ENCODE peak calls at places on chromosomes 2 and 18, in six cellular contexts. D is K562, A is SK-N-SH, E is HepG2, B is HCT116, K is GM12878. N is an unnamed sample.

GRCh38 chr2:96113367-96113677 is 3.0 kb downstream of the ADRA2B start:
- DNase-seq in D (no peak), A (no peak), E (no peak), B (no peak), K (no peak), N (no peak)

GRCh38 chr2:152176113-152176714 is 651 bp upstream of the STAM2 start:
- DNase-seq in D (no peak), A (no peak), E (peak; percentile 34), B (no peak), K (no peak), N (no peak)

GRCh38 chr2:69298862-69299261 is 88.2 kb downstream of the GFPT1 start:
- DNase-seq in D (no peak), A (peak; percentile 40), E (no peak), B (no peak), K (no peak), N (no peak)

GRCh38 chr2:111185496-111186022 is 64.8 kb downstream of the BCL2L11 start:
- DNase-seq in D (no peak), A (no peak), E (no peak), B (no peak), K (no peak), N (no peak)

GRCh38 chr2:177730363-177730762 is 337.8 kb downstream of the AGPS start:
- DNase-seq in D (no peak), A (no peak), E (no peak), B (no peak), K (no peak), N (no peak)

GRCh38 chr18:5842653-5843052 is 52.7 kb downstream of the TMEM200C start:
- DNase-seq in D (no peak), A (no peak), E (peak; percentile 10), B (no peak), K (no peak), N (no peak)

GRCh38 chr2:14634223-14634884 is 1.8 kb downstream of the LRATD1 start:
- DNase-seq in D (peak; percentile 41), A (peak; percentile 94), E (peak; percentile 11), B (no peak), K (no peak), N (no peak)

GRCh38 chr2:190837991-190838390 is 42.6 kb upstream of the GLS start:
- DNase-seq in D (no peak), A (no peak), E (no peak), B (no peak), K (no peak), N (no peak)

GRCh38 chr2:83689402-83689801 is 769.7 kb downstream of the SUCLG1 start:
- DNase-seq in D (no peak), A (no peak), E (no peak), B (peak; percentile 19), K (no peak), N (no peak)

GRCh38 chr2:211690736-211691135 is 847.9 kb downstream of the ERBB4 start:
- DNase-seq in D (no peak), A (no peak), E (no peak), B (no peak), K (no peak), N (no peak)

GRCh38 chr2:136985044-136985443 is 219.7 kb downstream of the THSD7B start:
- DNase-seq in D (no peak), A (no peak), E (no peak), B (no peak), K (no peak), N (no peak)

GRCh38 chr2:177306550-177306949 is 42.0 kb upstream of the NFE2L2 start:
- DNase-seq in D (peak; percentile 31), A (no peak), E (no peak), B (no peak), K (no peak), N (no peak)

GRCh38 chr2:217899231-217900009 is 103.4 kb downstream of the TNS1 start:
- DNase-seq in D (peak; percentile 82), A (peak; percentile 76), E (peak; percentile 86), B (peak; percentile 27), K (no peak), N (peak; percentile 49)

GRCh38 chr2:48527211-48527880 is 2.6 kb upstream of the STON1 start:
- DNase-seq in D (no peak), A (no peak), E (no peak), B (no peak), K (no peak), N (no peak)

GRCh38 chr2:178258916-178259315 is 64.6 kb downstream of the OSBPL6 start:
- DNase-seq in D (no peak), A (no peak), E (no peak), B (no peak), K (no peak), N (no peak)

GRCh38 chr18:21997207-21998143 is 171.9 kb upstream of the GATA6 start:
- DNase-seq in D (peak; percentile 68), A (peak; percentile 53), E (peak; percentile 48), B (peak; percentile 48), K (peak; percentile 9), N (peak; percentile 6)

GRCh38 chr18:22827216-22827615 is 105.9 kb upstream of the RBBP8 start:
- DNase-seq in D (no peak), A (no peak), E (no peak), B (no peak), K (no peak), N (no peak)

GRCh38 chr2:37005118-37005868 is 39.0 kb upstream of the STRN start:
- DNase-seq in D (peak; percentile 15), A (peak; percentile 36), E (peak; percentile 33), B (no peak), K (peak; percentile 64), N (peak; percentile 60)

GRCh38 chr18:73975266-73975665 is 172.4 kb downstream of the FBXO15 start:
- DNase-seq in D (no peak), A (no peak), E (no peak), B (no peak), K (no peak), N (no peak)

GRCh38 chr2:183493060-183493459 is 368.8 kb downstream of the NUP35 start:
- DNase-seq in D (no peak), A (no peak), E (no peak), B (no peak), K (no peak), N (no peak)

GRCh38 chr18:23812566-23813440 is 123.5 kb downstream of the LAMA3 start:
- DNase-seq in D (peak; percentile 12), A (peak; percentile 34), E (no peak), B (peak; percentile 15), K (no peak), N (peak; percentile 39)

GRCh38 chr18:26002375-26002774 is 88.0 kb downstream of the SS18 start:
- DNase-seq in D (no peak), A (no peak), E (no peak), B (no peak), K (no peak), N (no peak)

GRCh38 chr2:173555833-173556232 is 201.2 kb downstream of the CDCA7 start:
- DNase-seq in D (no peak), A (no peak), E (no peak), B (no peak), K (no peak), N (no peak)

GRCh38 chr2:179571721-179572120 is 289.7 kb downstream of the ZNF385B start:
- DNase-seq in D (no peak), A (no peak), E (no peak), B (no peak), K (no peak), N (no peak)

GRCh38 chr2:185066128-185066527 is 467.8 kb downstream of the ZNF804A start:
- DNase-seq in D (no peak), A (no peak), E (no peak), B (no peak), K (no peak), N (no peak)

DNA sequence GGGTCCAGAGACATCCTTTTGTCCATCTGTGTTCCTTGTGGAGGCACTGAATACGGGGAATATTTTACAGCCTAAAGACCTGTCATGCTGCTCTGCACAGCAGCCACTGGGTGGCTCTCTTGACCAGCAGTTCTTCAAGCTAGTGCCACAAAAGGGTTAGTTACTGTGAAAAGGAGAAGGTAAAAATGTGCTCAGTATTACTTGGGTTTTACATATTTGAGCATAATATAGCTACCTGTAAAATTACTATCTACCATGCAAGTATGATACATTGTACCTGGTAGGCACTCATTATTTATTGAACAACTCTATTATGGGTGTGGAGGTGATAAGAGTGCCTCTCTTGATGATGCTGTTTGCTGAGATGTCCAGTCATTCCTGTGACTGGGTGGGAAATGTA is 23.6 kb downstream of the FZD5 start:
- DNase-seq in D (peak; percentile 51), A (peak; percentile 64), E (peak; percentile 85), B (peak; percentile 54), K (no peak), N (no peak)
- TF ChIP-seq JUND in D (no peak), A (no peak), E (no peak), B (no peak), K (no peak), N (no peak)

DNA sequence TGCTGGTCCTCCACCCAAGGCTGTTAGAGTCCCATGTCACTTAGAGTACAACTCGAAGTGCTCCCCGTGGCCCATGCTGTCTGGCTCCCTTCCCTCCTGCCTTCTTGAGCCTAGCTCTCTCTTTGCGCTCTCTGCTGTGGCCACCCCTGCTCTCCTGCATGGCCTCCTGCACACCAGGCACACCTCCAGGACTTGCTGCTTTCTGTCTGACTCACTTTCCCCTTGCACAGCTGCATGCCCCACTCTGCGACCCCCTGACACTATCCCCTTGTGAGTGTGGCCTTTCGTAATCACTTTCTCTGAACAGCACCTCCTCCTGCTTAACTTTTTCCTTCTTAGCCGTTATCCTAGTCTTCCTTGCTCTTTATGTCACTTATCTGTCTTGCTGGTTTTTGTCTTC is 343.6 kb downstream of the TGIF1 start:
- DNase-seq in D (no peak), A (no peak), E (no peak), B (no peak), K (no peak), N (no peak)
- TF ChIP-seq JUND in D (no peak), A (no peak), E (no peak), B (no peak), K (no peak), N (no peak)

DNA sequence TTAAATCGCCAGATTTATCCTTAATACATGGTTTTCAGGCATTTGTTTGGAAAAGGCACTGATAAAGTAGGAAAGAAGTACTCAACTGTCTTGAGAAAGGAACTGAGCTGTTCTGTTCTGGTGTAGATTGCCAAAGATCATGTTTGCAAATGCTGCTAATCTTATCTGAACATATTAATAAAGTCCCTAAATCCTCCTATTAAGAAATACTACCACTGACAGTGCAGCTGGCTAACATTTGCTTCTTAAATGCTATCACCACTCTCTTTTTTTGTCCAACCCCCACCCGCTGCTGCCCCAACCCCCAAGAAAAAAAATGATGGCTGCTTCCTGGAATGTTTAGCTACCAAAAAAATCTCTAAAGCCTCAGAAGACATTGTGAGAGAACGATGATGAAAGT is 130.7 kb downstream of the CCBE1 start:
- DNase-seq in D (no peak), A (no peak), E (no peak), B (no peak), K (no peak), N (no peak)
- TF ChIP-seq JUND in D (no peak), A (no peak), E (no peak), B (no peak), K (no peak), N (no peak)

DNA sequence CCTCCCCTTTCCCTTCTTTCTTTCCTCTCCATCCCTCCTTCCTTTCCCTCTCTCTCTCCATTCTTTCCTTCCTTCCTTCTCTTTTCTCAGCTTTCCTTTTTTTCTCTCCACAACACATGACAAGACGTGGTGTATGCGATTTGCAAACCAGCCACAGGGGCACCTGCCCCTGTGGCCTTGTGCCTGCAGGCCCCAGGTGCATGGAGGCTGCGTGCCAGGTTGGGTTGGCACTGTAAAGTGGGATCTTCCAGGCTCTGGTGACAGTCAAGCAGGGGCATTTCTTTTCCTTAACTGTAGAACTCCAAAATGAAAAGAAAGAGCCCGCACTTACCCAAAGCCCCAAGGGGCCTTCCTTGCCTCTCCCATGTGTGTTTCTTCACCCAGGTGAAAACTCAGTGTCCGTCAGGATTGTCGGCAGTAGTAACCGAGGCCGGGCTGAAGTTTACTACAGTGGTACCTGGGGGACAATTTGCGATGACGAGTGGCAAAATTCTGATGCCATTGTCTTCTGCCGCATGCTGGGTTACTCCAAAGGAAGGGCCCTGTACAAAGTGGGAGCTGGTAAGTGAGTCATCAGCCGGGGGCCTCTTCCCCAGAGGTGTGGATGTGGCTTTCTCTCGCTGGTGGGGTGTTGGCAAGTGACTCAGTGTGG is 50.9 kb downstream of the MARCO start:
- DNase-seq in D (no peak), A (no peak), E (no peak), B (no peak), K (no peak), N (no peak)
- TF ChIP-seq JUND in D (no peak), A (no peak), E (no peak), B (no peak), K (no peak), N (no peak)